ENCODE peak calls at places on chromosomes 7 and 10, in ten cellular contexts. X, Y, F, W, O, V, H, S, E and C are unnamed samples.
A peak's percentile ranks its signal among the peaks of the same experiment; 100 is the strongest.

GRCh38 chr10:73785721-73786511 is 510 bp downstream of the ZSWIM8 start:
- DNase-seq in W (peak; percentile 58), E (peak; percentile 41), H (peak; percentile 79), Y (peak; percentile 70), V (peak; percentile 86), X (peak; percentile 43), S (no peak), F (peak; percentile 65), O (peak; percentile 53), C (no peak)

GRCh38 chr10:76721891-76722505 is 915.6 kb downstream of the KCNMA1 start:
- DNase-seq in V (no peak), X (no peak), H (no peak), E (no peak), F (no peak), O (no peak), Y (peak; percentile 67), W (no peak), S (no peak), C (no peak)

GRCh38 chr7:5702876-5703571 is 78.4 kb downstream of the RNF216 start:
- DNase-seq in Y (peak; percentile 81), V (peak; percentile 53), E (no peak), F (peak; percentile 60), H (peak; percentile 55), X (no peak), S (peak; percentile 24), W (peak; percentile 55), O (peak; percentile 61), C (no peak)

GRCh38 chr10:120260446-120260845 is 196.6 kb upstream of the PLPP4 start:
- DNase-seq in V (no peak), X (no peak), E (no peak), O (no peak), W (no peak), F (no peak), S (no peak), H (no peak), Y (no peak), C (no peak)

GRCh38 chr7:131235489-131236317 is 92.0 kb upstream of the MKLN1 start:
- DNase-seq in H (peak; percentile 86), X (no peak), E (no peak), F (peak; percentile 100), Y (peak; percentile 99), W (peak; percentile 86), O (no peak), S (peak; percentile 74), V (no peak), C (no peak)

GRCh38 chr7:31896929-31897328 is 173.3 kb downstream of the PDE1C start:
- DNase-seq in H (no peak), O (no peak), X (no peak), S (no peak), F (peak; percentile 40), E (no peak), Y (no peak), V (no peak), W (no peak), C (no peak)

GRCh38 chr10:115857856-115858255 is 415.1 kb downstream of the GFRA1 start:
- DNase-seq in F (no peak), O (no peak), W (no peak), H (no peak), S (no peak), Y (peak; percentile 23), E (no peak), V (no peak), X (no peak), C (no peak)

GRCh38 chr10:74047304-74047703 is 49.4 kb downstream of the VCL start:
- DNase-seq in O (no peak), S (no peak), W (peak; percentile 61), X (no peak), Y (peak; percentile 80), H (no peak), V (no peak), E (no peak), F (peak; percentile 94), C (no peak)

GRCh38 chr10:80148166-80148805 is 15.8 kb downstream of the PLAC9 start:
- DNase-seq in X (no peak), F (no peak), O (no peak), W (no peak), H (no peak), V (no peak), E (no peak), Y (no peak), S (no peak), C (no peak)

GRCh38 chr10:80146918-80147317 is 14.4 kb downstream of the PLAC9 start:
- DNase-seq in H (no peak), V (no peak), O (no peak), F (no peak), W (no peak), Y (no peak), E (no peak), S (no peak), X (no peak), C (no peak)

GRCh38 chr10:80149123-80149522 is 16.6 kb downstream of the PLAC9 start:
- DNase-seq in X (no peak), W (no peak), E (no peak), H (no peak), F (no peak), O (no peak), Y (no peak), S (no peak), V (no peak), C (no peak)

GRCh38 chr10:80152820-80153219 is 20.3 kb downstream of the PLAC9 start:
- DNase-seq in O (no peak), W (peak; percentile 13), F (no peak), H (no peak), Y (no peak), E (no peak), X (no peak), V (no peak), S (no peak), C (no peak)

DNA sequence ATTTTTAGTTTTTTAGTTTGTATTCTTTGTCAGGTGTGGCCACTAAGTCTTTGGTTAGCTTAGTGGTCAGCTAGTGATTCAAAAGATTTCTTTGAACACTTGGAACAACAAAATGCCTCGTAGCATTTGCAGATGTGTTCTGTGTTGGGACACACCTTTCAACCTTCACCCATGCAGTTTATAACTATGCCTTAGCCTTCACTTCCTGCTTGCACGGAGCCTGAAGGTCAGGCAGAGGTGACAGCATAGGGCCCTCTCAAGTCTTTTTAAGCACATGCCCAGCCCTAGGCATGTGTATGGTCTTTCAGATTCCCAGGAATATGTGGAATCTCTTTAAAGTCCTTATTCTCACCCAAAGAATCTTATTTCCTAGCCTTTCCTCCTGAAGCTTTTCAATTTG is 17.6 kb downstream of the PLAC9 start:
- DNase-seq in H (no peak), Y (no peak), X (no peak), S (no peak), V (no peak), F (no peak), O (no peak), W (no peak), E (no peak), C (no peak)
- H3K36me3 ChIP-seq in H (peaks cover 2% of the 10 kb centered on the region), Y (peaks cover 42% of the 10 kb centered on the region), X (peaks cover 7% of the 10 kb centered on the region), S (peaks cover 3% of the 10 kb centered on the region), V (no peaks in the 10 kb centered on the region), F (peaks cover 34% of the 10 kb centered on the region), O (peaks cover 45% of the 10 kb centered on the region), W (peaks cover 51% of the 10 kb centered on the region), E (peaks cover 5% of the 10 kb centered on the region), C (no peaks in the 10 kb centered on the region)

DNA sequence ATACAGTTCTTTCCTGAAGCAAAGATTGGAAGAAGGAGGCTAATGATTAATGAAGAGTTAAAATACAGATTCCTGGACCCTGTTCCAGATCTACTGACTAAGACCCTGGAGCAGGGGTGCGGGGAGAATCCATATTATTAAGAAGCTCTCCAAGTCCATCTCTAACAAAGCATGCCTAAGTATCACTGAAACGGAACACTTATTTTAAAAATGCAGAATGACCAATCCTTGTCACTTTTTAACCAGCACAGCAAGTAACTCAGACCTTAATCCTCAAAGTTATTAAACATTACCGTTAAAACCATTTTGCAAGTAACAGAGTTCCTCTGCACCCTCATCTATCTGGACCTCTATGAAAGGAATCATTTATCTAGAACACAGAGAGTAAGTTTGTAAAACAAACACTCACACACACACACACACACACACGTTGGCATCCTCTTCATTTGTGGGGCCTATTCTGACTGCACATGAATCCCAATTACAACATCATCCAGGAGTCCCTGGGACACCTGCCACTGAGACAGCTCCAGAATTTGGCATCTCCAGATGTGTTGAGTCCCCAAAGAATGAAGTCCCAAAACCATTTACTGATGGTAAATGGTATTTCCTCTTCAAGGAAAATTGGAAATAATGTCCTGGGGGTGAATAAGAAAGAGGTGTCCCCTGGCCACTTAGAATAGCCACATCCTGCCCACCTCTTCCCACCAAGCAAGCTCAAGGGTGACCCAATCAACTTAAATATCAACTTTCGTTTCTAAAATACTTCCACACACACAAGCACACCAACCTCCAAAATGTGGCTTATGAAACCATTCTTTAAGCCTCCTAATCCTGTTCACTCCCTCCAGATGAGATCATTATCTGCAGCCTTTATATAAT is 117.5 kb downstream of the PARD3 start:
- DNase-seq in Y (peak; percentile 43), X (peak; percentile 16), E (no peak), F (no peak), O (no peak), W (no peak), S (no peak), H (no peak), V (no peak), C (peak; percentile 29)
- H3K4me1 ChIP-seq in Y (peaks cover 14% of the 10 kb centered on the region), X (peaks cover 45% of the 10 kb centered on the region), E (peaks cover 14% of the 10 kb centered on the region), F (peaks cover 5% of the 10 kb centered on the region), O (peaks cover 10% of the 10 kb centered on the region), W (peaks cover 55% of the 10 kb centered on the region), S (peaks cover 44% of the 10 kb centered on the region), H (no peaks in the 10 kb centered on the region), V (peaks cover 4% of the 10 kb centered on the region), C (peaks cover 52% of the 10 kb centered on the region)

DNA sequence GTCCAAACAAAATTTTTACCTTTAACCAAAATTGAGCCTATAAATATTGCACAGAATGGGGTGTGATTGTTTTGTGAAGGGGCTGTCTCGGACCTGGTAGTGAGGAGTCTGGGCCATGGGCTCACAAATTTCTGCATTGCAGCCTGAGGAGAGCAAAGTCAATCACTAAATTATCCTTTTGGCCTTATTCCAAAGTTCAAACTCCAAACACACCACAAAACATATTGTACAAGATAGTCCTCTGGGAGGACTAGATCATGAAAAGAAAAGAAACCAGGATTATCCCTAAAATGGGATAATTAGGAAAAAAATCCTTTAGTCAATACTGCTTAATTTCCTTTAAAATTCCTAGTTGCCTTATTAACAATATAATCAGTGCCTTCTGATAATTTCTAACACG is 115.5 kb downstream of the BUB3 start:
- DNase-seq in E (no peak), X (no peak), O (no peak), V (no peak), Y (no peak), W (no peak), F (no peak), S (no peak), H (no peak), C (no peak)
- H3K36me3 ChIP-seq in E (no peaks in the 10 kb centered on the region), X (no peaks in the 10 kb centered on the region), O (no peaks in the 10 kb centered on the region), V (no peaks in the 10 kb centered on the region), Y (no peaks in the 10 kb centered on the region), W (no peaks in the 10 kb centered on the region), F (no peaks in the 10 kb centered on the region), S (no peaks in the 10 kb centered on the region), H (no peaks in the 10 kb centered on the region), C (no peaks in the 10 kb centered on the region)

DNA sequence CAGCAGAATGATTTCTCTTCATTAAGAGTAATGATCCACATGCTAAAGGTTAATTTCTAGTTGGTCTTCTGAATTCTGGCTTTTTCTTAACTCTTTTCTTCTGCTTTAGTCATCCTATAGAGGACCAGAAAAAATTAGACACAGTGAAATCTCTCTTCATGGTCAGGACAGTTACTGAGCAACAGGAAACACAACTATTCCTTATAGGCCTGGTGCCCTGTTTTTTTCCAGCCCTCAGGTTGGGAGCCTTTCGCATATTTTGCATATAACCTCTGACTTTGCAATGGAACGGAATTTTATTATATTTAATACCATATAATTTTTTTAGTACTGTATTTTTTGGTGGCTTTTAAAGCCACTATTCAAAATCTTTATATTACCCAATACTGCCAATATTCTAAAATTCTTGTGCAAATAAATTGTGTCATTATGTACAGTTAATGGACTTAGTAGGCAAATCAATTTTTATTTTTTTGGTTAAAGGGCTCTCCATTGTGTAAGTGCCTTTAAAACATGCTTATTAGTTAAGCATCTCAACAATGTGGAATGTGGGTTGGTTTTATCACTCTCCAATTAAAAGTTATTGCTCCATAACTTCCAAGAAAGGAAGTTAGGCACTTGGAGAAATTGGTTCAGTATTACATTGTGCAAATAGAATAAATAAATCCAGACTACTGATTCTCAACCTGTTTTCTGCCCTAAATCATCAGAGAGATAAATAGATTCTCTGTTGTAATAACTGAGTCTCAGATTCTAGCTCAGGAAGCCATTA is 22.5 kb downstream of the ARL4A start:
- DNase-seq in F (peak; percentile 47), W (peak; percentile 58), H (no peak), X (no peak), Y (peak; percentile 80), V (no peak), E (no peak), S (no peak), O (no peak), C (no peak)
- H3K4me1 ChIP-seq in F (peaks cover 8% of the 10 kb centered on the region), W (peaks cover 13% of the 10 kb centered on the region), H (no peaks in the 10 kb centered on the region), X (peaks cover 11% of the 10 kb centered on the region), Y (peaks cover 4% of the 10 kb centered on the region), V (no peaks in the 10 kb centered on the region), E (no peaks in the 10 kb centered on the region), S (peaks cover 26% of the 10 kb centered on the region), O (no peaks in the 10 kb centered on the region), C (peaks cover 14% of the 10 kb centered on the region)